ENCODE peak calls at places on chromosomes 13 and 19, in four cellular contexts. O is neural crest cell, Q is WTC11, C is COR-L47. Y is an unnamed sample.
A peak's percentile ranks its signal among the peaks of the same experiment; 100 is the strongest.

GRCh38 chr13:44277459-44277858 is 96.2 kb upstream of the SERP2 start:
- DNase-seq in C (no peak), Q (no peak), O (no peak), Y (no peak)

GRCh38 chr19:29293736-29294342 is 80.9 kb upstream of the UQCRFS1 start:
- DNase-seq in C (no peak), O (no peak), Q (no peak), Y (no peak)

GRCh38 chr13:100298691-100299090 is 209.8 kb downstream of the PCCA start:
- DNase-seq in O (no peak), C (no peak), Q (no peak), Y (no peak)

GRCh38 chr13:48585456-48585840 is 52.6 kb upstream of the RCBTB2 start:
- DNase-seq in Q (no peak), C (peak; percentile 65), O (peak; percentile 23), Y (no peak)

GRCh38 chr13:64453831-64454230 is 2776.3 kb downstream of the PCDH9 start:
- DNase-seq in Q (no peak), O (no peak), C (no peak), Y (no peak)

GRCh38 chr19:30020189-30020588 is 78.2 kb downstream of the URI1 start:
- DNase-seq in C (no peak), Q (no peak), O (no peak), Y (no peak)

GRCh38 chr19:49151339-49152217 is 3.6 kb downstream of the HRC start:
- DNase-seq in Q (peak; percentile 99), C (no peak), O (peak; percentile 48), Y (peak; percentile 100)

GRCh38 chr19:36377541-36378178 is 1.3 kb downstream of the ZFP14 start:
- DNase-seq in Q (no peak), O (no peak), C (no peak), Y (no peak)

GRCh38 chr13:74103196-74103595 is 31.0 kb downstream of the KLF12 start:
- DNase-seq in C (no peak), O (no peak), Q (no peak), Y (no peak)

GRCh38 chr13:27967736-27968315 is 1.3 kb downstream of the CDX2 start:
- DNase-seq in O (no peak), Q (no peak), C (no peak), Y (no peak)

Y was measured in NCI-H187 treated with DMSO at 0.1 percent for 48 hours.